ENCODE peak calls at places on chromosome 19, in four cellular contexts. One of them, this sample, is unnamed.
A peak's percentile ranks its signal among the peaks of the same experiment; 100 is the strongest.

GRCh38 chr19:13847033-13847899 is 29.7 kb upstream of the NANOS3 start:
- DNase-seq in sigmoid colon: peak; percentile 98
- DNase-seq in thoracic aorta: peak; percentile 84
- DNase-seq in esophagus squamous epithelium: no peak
- DNase-seq in this sample: peak; percentile 95

GRCh38 chr19:4909172-4909896 is at the start of gene UHRF1:
- DNase-seq in esophagus squamous epithelium: no peak
- DNase-seq in thoracic aorta: no peak
- DNase-seq in sigmoid colon: no peak
- DNase-seq in this sample: no peak

GRCh38 chr19:35509018-35509652 is 4.3 kb downstream of the DMKN start:
- DNase-seq in thoracic aorta: no peak
- DNase-seq in sigmoid colon: no peak
- DNase-seq in esophagus squamous epithelium: no peak
- DNase-seq in this sample: peak; percentile 84

GRCh38 chr19:23785982-23786381 is 27.3 kb upstream of the ZNF681 start:
- DNase-seq in esophagus squamous epithelium: no peak
- DNase-seq in sigmoid colon: no peak
- DNase-seq in thoracic aorta: no peak
- DNase-seq in this sample: no peak

GRCh38 chr19:50357178-50358100 is 8.0 kb downstream of the NAPSA start:
- DNase-seq in thoracic aorta: peak; percentile 24
- DNase-seq in sigmoid colon: peak; percentile 90
- DNase-seq in esophagus squamous epithelium: peak; percentile 28
- DNase-seq in this sample: peak; percentile 84

GRCh38 chr19:24159707-24160106 is 72.7 kb downstream of the ZNF254 start:
- DNase-seq in thoracic aorta: no peak
- DNase-seq in esophagus squamous epithelium: no peak
- DNase-seq in sigmoid colon: no peak
- DNase-seq in this sample: no peak

GRCh38 chr19:36638862-36639510 is 27.7 kb downstream of the ZNF461 start:
- DNase-seq in esophagus squamous epithelium: no peak
- DNase-seq in thoracic aorta: no peak
- DNase-seq in sigmoid colon: no peak
- DNase-seq in this sample: no peak

GRCh38 chr19:491146-491741 is 5.0 kb upstream of the MADCAM1 start:
- DNase-seq in esophagus squamous epithelium: no peak
- DNase-seq in sigmoid colon: no peak
- DNase-seq in thoracic aorta: no peak
- DNase-seq in this sample: no peak

GRCh38 chr19:30223866-30224688 is 148.1 kb upstream of the ZNF536 start:
- DNase-seq in thoracic aorta: no peak
- DNase-seq in esophagus squamous epithelium: no peak
- DNase-seq in sigmoid colon: no peak
- DNase-seq in this sample: no peak

GRCh38 chr19:33778089-33778791 is 18.4 kb upstream of the KCTD15 start:
- DNase-seq in sigmoid colon: peak; percentile 88
- DNase-seq in esophagus squamous epithelium: no peak
- DNase-seq in thoracic aorta: no peak
- DNase-seq in this sample: peak; percentile 90

GRCh38 chr19:3868770-3869456 is at the start of gene ZFR2:
- DNase-seq in sigmoid colon: no peak
- DNase-seq in thoracic aorta: no peak
- DNase-seq in esophagus squamous epithelium: no peak
- DNase-seq in this sample: no peak

GRCh38 chr19:33064117-33064777 is 441 bp downstream of the RHPN2 start:
- DNase-seq in sigmoid colon: no peak
- DNase-seq in thoracic aorta: no peak
- DNase-seq in esophagus squamous epithelium: no peak
- DNase-seq in this sample: peak; percentile 73

GRCh38 chr19:2494447-2495129 is 18.7 kb downstream of the GADD45B start:
- DNase-seq in esophagus squamous epithelium: no peak
- DNase-seq in thoracic aorta: peak; percentile 68
- DNase-seq in sigmoid colon: peak; percentile 94
- DNase-seq in this sample: peak; percentile 83

GRCh38 chr19:57748029-57748428 is 1.4 kb downstream of the ZNF776 start:
- DNase-seq in thoracic aorta: no peak
- DNase-seq in sigmoid colon: no peak
- DNase-seq in esophagus squamous epithelium: no peak
- DNase-seq in this sample: no peak

GRCh38 chr19:46297700-46298476 is 1.0 kb downstream of the HIF3A start:
- DNase-seq in thoracic aorta: peak; percentile 47
- DNase-seq in sigmoid colon: peak; percentile 97
- DNase-seq in esophagus squamous epithelium: no peak
- DNase-seq in this sample: peak; percentile 69

GRCh38 chr19:10019246-10019645 is 6.0 kb downstream of the RDH8 start:
- DNase-seq in sigmoid colon: no peak
- DNase-seq in thoracic aorta: no peak
- DNase-seq in esophagus squamous epithelium: no peak
- DNase-seq in this sample: no peak

GRCh38 chr19:27618006-27618405 is 1594.9 kb downstream of the UQCRFS1 start:
- DNase-seq in thoracic aorta: no peak
- DNase-seq in sigmoid colon: no peak
- DNase-seq in esophagus squamous epithelium: no peak
- DNase-seq in this sample: no peak

GRCh38 chr19:14562660-14563589 is 8.9 kb downstream of the NDUFB7 start:
- DNase-seq in thoracic aorta: no peak
- DNase-seq in sigmoid colon: no peak
- DNase-seq in esophagus squamous epithelium: no peak
- DNase-seq in this sample: no peak

GRCh38 chr19:17669419-17669818 is 18.7 kb downstream of the UNC13A start:
- DNase-seq in thoracic aorta: no peak
- DNase-seq in esophagus squamous epithelium: no peak
- DNase-seq in sigmoid colon: no peak
- DNase-seq in this sample: no peak

GRCh38 chr19:1813837-1814217 is 1.8 kb upstream of the ATP8B3 start:
- DNase-seq in esophagus squamous epithelium: no peak
- DNase-seq in sigmoid colon: no peak
- DNase-seq in thoracic aorta: no peak
- DNase-seq in this sample: no peak

GRCh38 chr19:41735071-41735623 is 20.2 kb upstream of the CEACAM6 start:
- DNase-seq in sigmoid colon: no peak
- DNase-seq in esophagus squamous epithelium: no peak
- DNase-seq in thoracic aorta: no peak
- DNase-seq in this sample: no peak

GRCh38 chr19:30659638-30660037 is 287.5 kb downstream of the ZNF536 start:
- DNase-seq in thoracic aorta: no peak
- DNase-seq in esophagus squamous epithelium: no peak
- DNase-seq in sigmoid colon: no peak
- DNase-seq in this sample: no peak

GRCh38 chr19:53962887-53963435 is at the start of gene CACNG8:
- DNase-seq in thoracic aorta: no peak
- DNase-seq in sigmoid colon: no peak
- DNase-seq in esophagus squamous epithelium: no peak
- DNase-seq in this sample: no peak

DNA sequence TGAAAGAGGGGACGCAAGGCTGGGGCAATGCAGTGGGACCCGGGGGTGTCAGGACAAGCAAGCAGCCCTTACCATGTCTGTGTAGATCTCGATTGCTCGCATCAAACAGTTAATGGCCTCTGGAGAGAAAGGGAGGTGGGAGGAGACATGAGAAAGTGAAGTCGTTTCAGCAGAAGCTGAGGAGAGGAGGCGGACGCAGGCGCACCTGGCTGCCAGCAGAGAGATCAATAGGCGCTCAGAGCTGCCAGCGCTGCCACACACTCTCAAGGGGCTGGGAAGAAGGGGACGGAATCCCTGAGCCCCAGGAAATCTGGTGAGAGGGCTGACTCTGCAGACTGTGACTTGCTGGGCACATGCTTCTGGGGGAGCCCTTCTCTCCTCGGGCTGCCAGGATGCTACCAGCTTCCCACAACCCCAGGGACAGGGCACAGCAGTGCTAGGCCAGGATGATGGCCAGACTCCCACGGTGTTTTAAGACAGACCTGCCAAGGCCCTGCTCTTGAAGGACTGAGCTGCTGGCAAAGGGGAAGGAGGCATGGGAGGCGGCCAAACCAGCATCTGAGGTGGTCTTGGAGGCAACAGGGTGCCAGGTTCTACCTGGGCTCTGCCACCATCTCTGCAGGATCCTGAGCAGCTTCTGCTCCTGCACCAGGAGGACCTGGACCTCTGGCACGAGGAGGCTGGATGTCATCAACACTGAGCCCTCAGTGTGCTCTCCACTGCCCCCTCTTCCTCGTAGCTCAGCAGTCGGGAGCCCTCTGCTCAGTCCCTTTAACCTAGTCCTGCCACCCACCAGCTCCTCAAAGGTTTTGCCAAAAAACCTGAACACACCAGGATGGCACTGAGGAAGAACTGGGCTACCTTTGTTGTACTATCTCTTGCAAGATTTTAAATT is 11.7 kb upstream of the KPTN start:
- DNase-seq in thoracic aorta: no peak
- DNase-seq in esophagus squamous epithelium: no peak
- DNase-seq in sigmoid colon: no peak
- DNase-seq in this sample: no peak
- H3K4me1 ChIP-seq in thoracic aorta: no peaks in the 10 kb centered on the region
- H3K4me1 ChIP-seq in esophagus squamous epithelium: no peaks in the 10 kb centered on the region
- H3K4me1 ChIP-seq in sigmoid colon: peaks cover 5% of the 10 kb centered on the region
- H3K4me1 ChIP-seq in this sample: no peaks in the 10 kb centered on the region

DNA sequence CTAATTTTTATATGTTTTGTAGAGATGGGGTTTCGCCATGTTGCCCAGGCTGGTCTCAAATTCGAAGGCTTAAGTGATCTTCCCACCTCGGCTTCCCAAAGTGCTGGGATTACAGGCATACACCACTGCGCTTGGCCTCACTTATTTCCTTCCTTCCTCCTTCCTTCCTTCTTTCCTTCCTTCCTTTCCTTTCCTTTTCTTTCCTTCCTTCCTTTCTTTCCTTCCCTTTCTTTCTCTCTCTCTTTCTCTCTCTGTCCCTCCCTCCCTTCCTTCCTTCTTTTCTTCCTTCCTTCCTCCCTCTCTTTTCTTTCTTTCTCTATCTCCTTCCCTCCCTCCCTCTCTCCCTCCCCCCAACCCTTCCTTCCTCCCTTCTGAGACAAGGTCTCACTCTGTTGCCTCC is 36.8 kb downstream of the TRPM4 start:
- DNase-seq in thoracic aorta: no peak
- DNase-seq in esophagus squamous epithelium: no peak
- DNase-seq in sigmoid colon: no peak
- DNase-seq in this sample: no peak
- H3K27me3 ChIP-seq in thoracic aorta: no peaks in the 10 kb centered on the region
- H3K27me3 ChIP-seq in esophagus squamous epithelium: no peaks in the 10 kb centered on the region
- H3K27me3 ChIP-seq in sigmoid colon: no peaks in the 10 kb centered on the region
- H3K27me3 ChIP-seq in this sample: no peaks in the 10 kb centered on the region

GRCh38 chr19:37933965-37934364 is 27.0 kb downstream of the SIPA1L3 start:
- DNase-seq in sigmoid colon: no peak
- DNase-seq in esophagus squamous epithelium: no peak
- DNase-seq in thoracic aorta: no peak
- DNase-seq in this sample: no peak

GRCh38 chr19:37931941-37932655 is 25.1 kb downstream of the SIPA1L3 start:
- DNase-seq in sigmoid colon: peak; percentile 65
- DNase-seq in esophagus squamous epithelium: no peak
- DNase-seq in thoracic aorta: peak; percentile 21
- DNase-seq in this sample: peak; percentile 94

GRCh38 chr19:37930416-37930815 is 23.4 kb downstream of the SIPA1L3 start:
- DNase-seq in esophagus squamous epithelium: no peak
- DNase-seq in sigmoid colon: no peak
- DNase-seq in thoracic aorta: no peak
- DNase-seq in this sample: peak; percentile 63

GRCh38 chr19:37935341-37935740 is 28.3 kb downstream of the SIPA1L3 start:
- DNase-seq in sigmoid colon: no peak
- DNase-seq in thoracic aorta: no peak
- DNase-seq in esophagus squamous epithelium: no peak
- DNase-seq in this sample: no peak

GRCh38 chr19:37932985-37933953 is 26.3 kb downstream of the SIPA1L3 start:
- DNase-seq in thoracic aorta: no peak
- DNase-seq in sigmoid colon: no peak
- DNase-seq in esophagus squamous epithelium: no peak
- DNase-seq in this sample: no peak
- TF ChIP-seq CTCF in thoracic aorta: no peak
- TF ChIP-seq CTCF in sigmoid colon: no peak
- TF ChIP-seq CTCF in esophagus squamous epithelium: no peak
- TF ChIP-seq CTCF in this sample: no peak

GRCh38 chr19:45049073-45049736 is 10.4 kb downstream of the CLASRP start:
- DNase-seq in thoracic aorta: no peak
- DNase-seq in esophagus squamous epithelium: no peak
- DNase-seq in sigmoid colon: no peak
- DNase-seq in this sample: no peak
- H3K4me1 ChIP-seq in thoracic aorta: peaks cover 4% of the 10 kb centered on the region
- H3K4me1 ChIP-seq in esophagus squamous epithelium: peaks cover 37% of the 10 kb centered on the region
- H3K4me1 ChIP-seq in sigmoid colon: peaks cover 32% of the 10 kb centered on the region
- H3K4me1 ChIP-seq in this sample: peaks cover 27% of the 10 kb centered on the region

GRCh38 chr19:56142087-56142787 is 1.1 kb downstream of the ZNF444 start:
- DNase-seq in sigmoid colon: no peak
- DNase-seq in thoracic aorta: no peak
- DNase-seq in esophagus squamous epithelium: no peak
- DNase-seq in this sample: peak; percentile 73

GRCh38 chr19:56144816-56145215 is 3.7 kb downstream of the ZNF444 start:
- DNase-seq in sigmoid colon: no peak
- DNase-seq in thoracic aorta: no peak
- DNase-seq in esophagus squamous epithelium: no peak
- DNase-seq in this sample: no peak

GRCh38 chr19:56145698-56146097 is 4.6 kb downstream of the ZNF444 start:
- DNase-seq in sigmoid colon: no peak
- DNase-seq in thoracic aorta: no peak
- DNase-seq in esophagus squamous epithelium: no peak
- DNase-seq in this sample: no peak

GRCh38 chr19:56142897-56143434 is 1.9 kb downstream of the ZNF444 start:
- DNase-seq in thoracic aorta: no peak
- DNase-seq in esophagus squamous epithelium: no peak
- DNase-seq in sigmoid colon: no peak
- DNase-seq in this sample: no peak

GRCh38 chr19:56144396-56144795 is 3.3 kb downstream of the ZNF444 start:
- DNase-seq in sigmoid colon: no peak
- DNase-seq in esophagus squamous epithelium: no peak
- DNase-seq in thoracic aorta: no peak
- DNase-seq in this sample: no peak
- H3K27me3 ChIP-seq in sigmoid colon: no peaks in the 10 kb centered on the region
- H3K27me3 ChIP-seq in esophagus squamous epithelium: no peaks in the 10 kb centered on the region
- H3K27me3 ChIP-seq in thoracic aorta: no peaks in the 10 kb centered on the region
- H3K27me3 ChIP-seq in this sample: no peaks in the 10 kb centered on the region

DNA sequence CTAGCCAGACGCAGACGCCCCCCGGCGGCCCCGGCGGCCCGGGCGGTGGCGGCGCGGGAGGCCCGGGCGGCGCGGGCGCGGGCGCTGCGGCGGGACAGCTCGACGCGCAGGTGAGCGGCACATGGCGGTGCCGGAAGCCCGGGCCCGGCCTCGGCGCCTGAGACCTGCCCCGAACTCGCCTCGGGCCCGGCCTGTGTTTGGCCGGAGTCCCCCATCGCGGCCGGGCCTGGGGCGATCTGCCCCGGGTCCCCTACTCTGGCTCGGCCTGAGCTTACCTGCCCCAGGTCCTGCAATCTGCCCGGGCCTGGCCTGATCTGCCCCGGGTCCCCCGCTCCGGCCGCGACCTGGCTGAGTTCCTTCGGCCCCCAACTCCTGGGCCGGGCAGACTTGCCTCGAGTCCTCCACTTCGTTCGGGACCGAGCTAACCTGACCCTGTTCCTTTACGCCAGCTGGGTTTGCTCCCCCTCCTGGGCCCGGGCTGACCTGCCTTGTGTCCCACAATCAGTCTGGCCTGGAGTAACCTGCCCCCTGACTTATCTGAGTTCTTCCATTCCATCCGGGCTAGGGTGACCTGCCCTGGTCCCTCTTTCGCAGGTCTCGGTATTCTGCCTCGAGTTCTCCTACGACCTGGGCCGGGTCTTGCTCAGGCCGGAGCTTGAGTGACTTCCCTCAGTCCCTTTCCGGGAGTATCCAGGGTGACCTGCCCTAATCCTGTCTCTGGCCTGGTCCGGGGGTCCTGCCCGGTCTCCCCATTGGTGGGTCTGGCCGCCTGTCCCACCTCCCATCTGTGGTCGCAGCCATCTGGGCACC is 777 bp downstream of the UPF1 start:
- DNase-seq in sigmoid colon: no peak
- DNase-seq in thoracic aorta: no peak
- DNase-seq in esophagus squamous epithelium: no peak
- DNase-seq in this sample: no peak
- TF ChIP-seq CTCF in sigmoid colon: no peak
- TF ChIP-seq CTCF in thoracic aorta: no peak
- TF ChIP-seq CTCF in esophagus squamous epithelium: no peak
- TF ChIP-seq CTCF in this sample: peak; percentile 17

This sample was measured in lower lobe of right lung.